ENCODE peak calls at places on chromosomes 4 and X, in five cellular contexts. Z is cardiac fibroblast, I is ureter, H is sciatic nerve, W is AML-193. B is an unnamed sample.
A peak's percentile ranks its signal among the peaks of the same experiment; 100 is the strongest.

GRCh38 chrX:101062171-101062570 is 10.3 kb upstream of the TRMT2B start:
- DNase-seq in Z (peak; percentile 6), I (no peak), H (no peak), W (no peak), B (peak; percentile 59)

GRCh38 chrX:104618106-104618895 is 52.3 kb downstream of the IL1RAPL2 start:
- DNase-seq in Z (no peak), I (no peak), H (no peak), W (no peak), B (no peak)

GRCh38 chr4:106869551-106869950 is 166.6 kb downstream of the DKK2 start:
- DNase-seq in Z (peak; percentile 88), I (no peak), H (no peak), W (no peak), B (no peak)

GRCh38 chr4:7758444-7758815 is 181.2 kb downstream of the AFAP1 start:
- DNase-seq in Z (no peak), I (no peak), H (no peak), W (no peak), B (no peak)

GRCh38 chrX:41043950-41044349 is 41.3 kb upstream of the USP9X start:
- DNase-seq in Z (peak; percentile 68), I (no peak), H (no peak), W (no peak), B (no peak)

GRCh38 chrX:32530802-32531403 is 680.4 kb downstream of the DMD start:
- DNase-seq in Z (peak; percentile 70), I (no peak), H (no peak), W (peak; percentile 16), B (peak; percentile 59)

GRCh38 chrX:44071847-44072545 is 98.8 kb upstream of the NDP start:
- DNase-seq in Z (peak; percentile 21), I (no peak), H (no peak), W (no peak), B (no peak)

GRCh38 chr4:165343353-165344191 is 16.1 kb downstream of the MSMO1 start:
- DNase-seq in Z (no peak), I (no peak), H (no peak), W (no peak), B (no peak)

GRCh38 chrX:110081740-110082139 is 78.8 kb downstream of the TMEM164 start:
- DNase-seq in Z (peak; percentile 77), I (no peak), H (no peak), W (no peak), B (no peak)

GRCh38 chr4:184409911-184410692 is 64.2 kb downstream of the IRF2 start:
- DNase-seq in Z (no peak), I (no peak), H (no peak), W (no peak), B (no peak)

GRCh38 chr4:38144029-38144428 is 183.8 kb downstream of the PTTG2 start:
- DNase-seq in Z (no peak), I (no peak), H (no peak), W (no peak), B (no peak)

GRCh38 chr4:94390804-94391410 is 48.3 kb upstream of the HPGDS start:
- DNase-seq in Z (peak; percentile 42), I (no peak), H (no peak), W (peak; percentile 21), B (peak; percentile 17)

GRCh38 chr4:56055027-56055976 is 106.6 kb downstream of the CEP135 start:
- DNase-seq in Z (no peak), I (no peak), H (no peak), W (no peak), B (peak; percentile 25)

GRCh38 chr4:140116442-140117104 is 37.4 kb downstream of the MAML3 start:
- DNase-seq in Z (peak; percentile 36), I (no peak), H (no peak), W (peak; percentile 41), B (no peak)

GRCh38 chr4:15034071-15034764 is 31.9 kb downstream of the CPEB2 start:
- DNase-seq in Z (peak; percentile 60), I (no peak), H (no peak), W (no peak), B (no peak)

GRCh38 chr4:147037089-147037488 is 91.4 kb upstream of the TTC29 start:
- DNase-seq in Z (no peak), I (no peak), H (no peak), W (no peak), B (no peak)

GRCh38 chrX:38754102-38754790 is 47.0 kb upstream of the MID1IP1 start:
- DNase-seq in Z (peak; percentile 72), I (no peak), H (no peak), W (peak; percentile 24), B (peak; percentile 61)

GRCh38 chr4:99714179-99714578 is 56.6 kb upstream of the C4orf54 start:
- DNase-seq in Z (no peak), I (no peak), H (no peak), W (no peak), B (no peak)

GRCh38 chrX:103779156-103779555 is 2.5 kb downstream of the PLP1 start:
- DNase-seq in Z (peak; percentile 53), I (no peak), H (no peak), W (no peak), B (peak; percentile 31)

GRCh38 chrX:131675596-131676194 is 131.8 kb downstream of the OR13H1 start:
- DNase-seq in Z (peak; percentile 30), I (no peak), H (no peak), W (peak; percentile 15), B (peak; percentile 60)